ENCODE peak calls at places on chromosome 5, in six cellular contexts. L, I, O, A, F and D are unnamed samples.

GRCh38 chr5:176775409-176775808 is 35.0 kb upstream of the UNC5A start:
- DNase-seq in L (no peak), I (no peak), O (no peak), A (no peak), F (no peak), D (no peak)

GRCh38 chr5:112086740-112087139 is 329.7 kb upstream of the NREP start:
- DNase-seq in L (no peak), I (no peak), O (no peak), A (no peak), F (no peak), D (no peak)

GRCh38 chr5:154189819-154190651 is 498 bp upstream of the GALNT10 start:
- DNase-seq in L (peak), I (peak), O (peak), A (peak), F (peak), D (peak)

GRCh38 chr5:61283480-61283879 is 48.6 kb upstream of the ZSWIM6 start:
- DNase-seq in L (no peak), I (no peak), O (no peak), A (no peak), F (no peak), D (no peak)

GRCh38 chr5:73507062-73507461 is 8.8 kb downstream of the BTF3 start:
- DNase-seq in L (no peak), I (no peak), O (no peak), A (no peak), F (peak), D (no peak)

GRCh38 chr5:19734706-19735240 is 253.2 kb downstream of the CDH18 start:
- DNase-seq in L (no peak), I (no peak), O (no peak), A (no peak), F (no peak), D (no peak)

GRCh38 chr5:160605266-160605665 is 183.6 kb downstream of the PTTG1 start:
- DNase-seq in L (no peak), I (no peak), O (no peak), A (no peak), F (no peak), D (no peak)

GRCh38 chr5:157594675-157595074 is 19.1 kb upstream of the ADAM19 start:
- DNase-seq in L (no peak), I (no peak), O (no peak), A (no peak), F (no peak), D (no peak)

GRCh38 chr5:147857302-147858129 is 21.0 kb upstream of the SCGB3A2 start:
- DNase-seq in L (peak), I (peak), O (peak), A (no peak), F (peak), D (peak)

GRCh38 chr5:151697452-151697851 is 10.7 kb upstream of the SPARC start:
- DNase-seq in L (no peak), I (no peak), O (no peak), A (no peak), F (no peak), D (no peak)

GRCh38 chr5:85741972-85742371 is 875.8 kb upstream of the COX7C start:
- DNase-seq in L (no peak), I (no peak), O (no peak), A (no peak), F (no peak), D (no peak)

GRCh38 chr5:1016476-1016875 is 7.9 kb downstream of the NKD2 start:
- DNase-seq in L (no peak), I (no peak), O (no peak), A (no peak), F (no peak), D (no peak)

GRCh38 chr5:95620030-95620869 is at the start of gene GPR150:
- DNase-seq in L (peak), I (peak), O (peak), A (peak), F (peak), D (no peak)

GRCh38 chr5:122581629-122582028 is 193.3 kb upstream of the SNX2 start:
- DNase-seq in L (no peak), I (no peak), O (no peak), A (no peak), F (no peak), D (no peak)

GRCh38 chr5:61301345-61301744 is 30.7 kb upstream of the ZSWIM6 start:
- DNase-seq in L (no peak), I (peak), O (no peak), A (no peak), F (no peak), D (no peak)

GRCh38 chr5:160271396-160271795 is 41.0 kb downstream of the CCNJL start:
- DNase-seq in L (no peak), I (no peak), O (no peak), A (no peak), F (peak), D (no peak)

GRCh38 chr5:64838376-64838775 is 69.6 kb downstream of the CWC27 start:
- DNase-seq in L (no peak), I (peak), O (no peak), A (no peak), F (peak), D (no peak)

GRCh38 chr5:138177936-138178515 is 404 bp downstream of the BRD8 start:
- DNase-seq in L (peak), I (peak), O (peak), A (no peak), F (peak), D (no peak)

GRCh38 chr5:58497956-58498942 is 7.0 kb downstream of the GAPT start:
- DNase-seq in L (peak), I (peak), O (peak), A (no peak), F (peak), D (peak)

GRCh38 chr5:134438641-134439621 is 27.2 kb upstream of the CDKN2AIPNL start:
- DNase-seq in L (peak), I (peak), O (no peak), A (peak), F (no peak), D (peak)

GRCh38 chr5:159184236-159184635 is 25.1 kb downstream of the RNF145 start:
- DNase-seq in L (no peak), I (peak), O (no peak), A (no peak), F (no peak), D (no peak)

GRCh38 chr5:159185773-159186172 is 23.6 kb downstream of the RNF145 start:
- DNase-seq in L (no peak), I (no peak), O (no peak), A (no peak), F (no peak), D (no peak)

GRCh38 chr5:159187674-159188164 is 21.6 kb downstream of the RNF145 start:
- DNase-seq in L (no peak), I (no peak), O (no peak), A (no peak), F (no peak), D (no peak)

GRCh38 chr5:159184858-159185381 is 24.4 kb downstream of the RNF145 start:
- DNase-seq in L (no peak), I (peak), O (no peak), A (no peak), F (peak), D (no peak)

GRCh38 chr5:159186319-159186718 is 23.0 kb downstream of the RNF145 start:
- DNase-seq in L (no peak), I (no peak), O (no peak), A (no peak), F (no peak), D (no peak)
- TF ChIP-seq POLR2A in L (no peak), I (no peak), O (no peak), A (no peak), F (no peak), D (no peak)

GRCh38 chr5:179614745-179615144 is 8.7 kb downstream of the HNRNPH1 start:
- DNase-seq in L (no peak), I (no peak), O (no peak), A (no peak), F (no peak), D (no peak)
- H3K27ac ChIP-seq in L (no peak), I (no peak), O (no peak), A (no peak), F (no peak), D (no peak)

DNA sequence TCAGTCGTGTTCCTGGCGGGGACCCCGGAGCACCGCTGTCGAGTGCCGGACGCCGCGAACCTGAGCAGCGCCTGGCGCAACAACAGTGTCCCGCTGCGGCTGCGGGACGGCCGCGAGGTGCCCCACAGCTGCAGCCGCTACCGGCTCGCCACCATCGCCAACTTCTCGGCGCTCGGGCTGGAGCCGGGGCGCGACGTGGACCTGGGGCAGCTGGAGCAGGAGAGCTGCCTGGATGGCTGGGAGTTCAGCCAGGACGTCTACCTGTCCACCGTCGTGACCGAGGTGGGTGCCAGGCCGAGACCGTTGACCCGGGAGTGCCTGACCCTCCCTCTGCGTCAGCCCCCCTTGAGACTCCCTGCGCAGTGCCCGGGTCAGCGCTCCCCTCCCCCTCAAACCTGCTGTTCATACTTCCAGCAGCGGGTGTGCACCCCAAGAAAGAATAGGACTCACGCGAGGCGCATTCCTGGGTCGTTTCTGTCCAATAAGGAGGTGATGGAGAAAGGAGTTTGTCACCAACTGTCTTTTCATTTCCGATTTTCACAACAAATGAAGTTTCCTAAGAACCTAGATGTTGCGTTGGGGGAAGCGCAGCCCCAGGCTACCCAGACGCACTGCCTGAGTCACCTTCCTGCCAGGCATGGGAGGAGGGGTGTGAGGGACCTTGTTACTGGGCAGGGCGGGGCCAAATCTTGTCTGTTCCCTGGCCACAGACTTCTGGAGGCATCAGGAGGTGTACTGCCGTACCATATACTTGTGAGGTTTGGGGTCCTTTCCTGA is 722 bp downstream of the SLC22A4 start:
- DNase-seq in L (peak), I (peak), O (peak), A (peak), F (peak), D (no peak)
- TF ChIP-seq POLR2A in L (no peak), I (peak), O (no peak), A (no peak), F (peak), D (no peak)

DNA sequence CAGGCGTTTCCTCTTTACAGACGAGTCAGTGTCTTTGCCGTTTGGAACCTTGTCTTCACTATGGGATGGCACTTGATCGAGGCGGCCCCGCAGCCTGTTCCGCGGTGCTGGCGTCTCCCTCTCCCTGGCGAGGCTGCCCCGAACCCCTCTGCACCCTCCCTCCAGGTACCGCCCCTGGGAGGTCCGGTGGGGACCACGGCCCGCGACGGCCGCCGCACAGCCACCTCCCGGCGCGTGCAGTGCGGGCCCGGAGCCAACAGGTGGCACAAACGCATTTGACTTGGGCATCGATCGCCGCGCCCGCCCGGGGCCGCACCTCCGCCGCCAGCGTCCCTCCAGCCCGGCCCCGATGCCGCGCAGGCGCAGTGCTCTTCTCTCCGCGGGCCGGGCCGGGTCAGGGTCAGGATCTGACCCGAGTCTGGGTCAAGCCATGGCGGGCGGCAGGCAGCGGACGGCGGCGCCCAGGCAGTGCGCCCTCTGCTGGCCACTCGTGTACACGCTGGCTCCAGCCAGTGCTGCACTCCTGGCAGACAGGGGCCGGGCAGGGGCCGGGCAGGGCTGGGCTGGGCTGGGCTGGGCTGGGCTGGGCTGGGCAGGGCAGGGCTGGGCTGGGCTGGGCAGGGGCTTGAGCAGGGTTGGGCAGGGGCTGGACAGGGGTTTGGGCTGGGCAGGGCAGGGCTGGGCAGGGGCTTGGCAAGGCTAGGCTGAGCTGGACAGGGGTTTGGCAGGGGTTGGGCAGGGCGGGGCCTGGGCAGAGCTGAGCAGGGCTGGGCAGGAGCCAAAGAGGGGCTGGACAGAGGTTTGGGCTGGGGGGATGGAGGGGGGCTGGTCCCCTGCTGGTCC is 155.8 kb upstream of the IRX4 start:
- DNase-seq in L (peak), I (peak), O (peak), A (peak), F (peak), D (no peak)
- H3K27ac ChIP-seq in L (no peak), I (no peak), O (peak), A (no peak), F (no peak), D (no peak)

GRCh38 chr5:55603947-55604346 is 69.2 kb upstream of the PLPP1 start:
- DNase-seq in L (no peak), I (peak), O (no peak), A (no peak), F (no peak), D (no peak)

GRCh38 chr5:55600086-55600485 is 65.3 kb upstream of the PLPP1 start:
- DNase-seq in L (no peak), I (no peak), O (no peak), A (no peak), F (no peak), D (no peak)

GRCh38 chr5:55599148-55600050 is 64.6 kb upstream of the PLPP1 start:
- DNase-seq in L (no peak), I (no peak), O (no peak), A (no peak), F (peak), D (no peak)

GRCh38 chr5:55600536-55601208 is 65.9 kb upstream of the PLPP1 start:
- DNase-seq in L (no peak), I (peak), O (no peak), A (no peak), F (peak), D (no peak)

GRCh38 chr5:55601209-55601618 is 66.5 kb upstream of the PLPP1 start:
- DNase-seq in L (peak), I (peak), O (peak), A (peak), F (peak), D (peak)
- TF ChIP-seq POLR2A in L (no peak), I (peak), O (no peak), A (no peak), F (no peak), D (peak)

GRCh38 chr5:76325876-76326491 is 77.1 kb upstream of the IQGAP2 start:
- DNase-seq in L (peak), I (no peak), O (no peak), A (no peak), F (no peak), D (no peak)
- H3K27ac ChIP-seq in L (no peak), I (no peak), O (no peak), A (no peak), F (no peak), D (no peak)